ENCODE peak calls at places on chromosome 10, in eight cellular contexts. C is choroid plexus epithelial cell, Q is HCT116, W is fibroblast of villous mesenchyme, M is stomach, A is GM20000, J is CD14-positive monocyte, N is endothelial cell of umbilical vein. L is an unnamed sample.

GRCh38 chr10:112872728-112873127 is 77.3 kb upstream of the TCF7L2 start:
- DNase-seq in J (no peak), N (no peak), W (no peak), Q (peak), M (no peak), A (no peak), C (no peak), L (no peak)

GRCh38 chr10:119677904-119678755 is 26.9 kb downstream of the BAG3 start:
- DNase-seq in C (no peak), M (no peak), N (no peak), A (no peak), J (no peak), Q (no peak), W (peak), L (no peak)

GRCh38 chr10:28754930-28755718 is 77.8 kb downstream of the BAMBI start:
- DNase-seq in M (no peak), C (peak), A (no peak), J (no peak), Q (no peak), W (peak), N (no peak), L (no peak)

GRCh38 chr10:63427013-63427412 is 38.8 kb downstream of the JMJD1C start:
- DNase-seq in A (no peak), N (no peak), Q (no peak), M (no peak), C (no peak), W (no peak), J (no peak), L (no peak)

GRCh38 chr10:7520496-7521485 is 110.0 kb upstream of the SFMBT2 start:
- DNase-seq in A (peak), M (no peak), Q (no peak), J (no peak), N (no peak), C (no peak), W (no peak), L (peak)

GRCh38 chr10:71081912-71082311 is 130.5 kb upstream of the UNC5B start:
- DNase-seq in J (no peak), Q (no peak), W (no peak), A (no peak), N (no peak), C (no peak), M (peak), L (peak)

GRCh38 chr10:114357591-114357990 is 46.7 kb downstream of the AFAP1L2 start:
- DNase-seq in C (no peak), A (no peak), Q (no peak), J (no peak), M (no peak), N (no peak), W (peak), L (no peak)

GRCh38 chr10:72461085-72461484 is 106.4 kb upstream of the DNAJB12 start:
- DNase-seq in M (no peak), A (no peak), C (peak), J (no peak), N (peak), W (no peak), Q (no peak), L (no peak)

GRCh38 chr10:80205478-80206276 is at the start of gene ANXA11:
- DNase-seq in N (peak), C (peak), W (peak), M (peak), Q (peak), J (no peak), A (peak), L (peak)

GRCh38 chr10:11757452-11757819 is 15.3 kb downstream of the ECHDC3 start:
- DNase-seq in W (peak), N (peak), M (peak), J (no peak), A (no peak), Q (no peak), C (peak), L (no peak)

GRCh38 chr10:101030492-101031127 is 319 bp downstream of the PDZD7 start:
- DNase-seq in W (no peak), M (no peak), Q (no peak), A (no peak), C (no peak), J (no peak), N (no peak), L (no peak)
- TF ChIP-seq CTCF in W (no peak), M (no peak), Q (no peak), A (no peak), C (no peak), J (no peak), N (no peak), L (no peak)

DNA sequence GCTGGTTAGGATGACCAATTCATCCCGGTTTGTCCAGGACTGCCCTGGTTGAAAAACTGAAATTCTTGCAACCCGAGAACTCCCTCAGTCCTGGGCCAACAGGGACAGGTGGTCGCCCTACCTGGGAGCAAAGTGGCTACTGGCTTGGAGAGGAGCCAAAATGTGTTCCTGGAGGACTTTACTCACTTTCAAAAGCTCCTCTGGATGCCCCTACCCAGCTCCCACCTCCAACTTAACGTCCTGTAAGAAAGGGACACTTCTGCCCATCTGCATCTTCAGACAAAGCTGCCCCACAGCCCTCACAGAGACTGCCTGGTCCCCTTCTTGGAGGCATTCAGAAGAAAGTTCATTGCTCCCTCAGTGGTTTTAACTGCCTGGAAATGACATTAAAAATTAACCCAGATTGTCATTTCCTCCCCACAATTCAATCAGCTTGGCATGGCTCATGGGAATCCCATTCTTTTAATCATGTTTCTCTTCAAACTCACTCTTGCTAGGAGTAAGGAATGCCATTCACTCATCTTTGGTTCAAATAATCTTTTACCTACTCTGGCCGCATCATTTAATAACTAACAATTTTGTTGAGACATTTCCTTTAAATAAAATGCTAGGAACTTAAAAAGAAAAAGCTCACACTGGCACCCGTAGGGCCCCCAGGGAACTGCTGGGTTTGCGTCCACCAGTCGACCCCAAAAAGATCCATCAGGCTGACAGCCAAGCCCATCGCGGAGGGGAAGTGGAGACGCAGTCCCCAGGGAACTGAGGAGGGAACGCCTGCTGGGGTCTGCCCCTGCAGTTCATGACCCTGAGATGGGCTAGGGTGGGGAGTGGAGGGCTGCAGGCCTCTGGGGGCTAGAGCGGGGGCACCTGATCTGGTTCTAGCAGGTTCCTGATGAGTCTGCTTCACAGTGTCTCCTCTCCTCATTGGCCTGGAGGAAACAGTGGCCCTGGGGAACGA is 24.2 kb upstream of the HSPA12A start:
- DNase-seq in J (no peak), Q (no peak), A (no peak), N (no peak), C (no peak), M (no peak), W (no peak), L (no peak)
- TF ChIP-seq CTCF in J (no peak), Q (peak), A (no peak), N (no peak), C (no peak), M (no peak), W (peak), L (no peak)

DNA sequence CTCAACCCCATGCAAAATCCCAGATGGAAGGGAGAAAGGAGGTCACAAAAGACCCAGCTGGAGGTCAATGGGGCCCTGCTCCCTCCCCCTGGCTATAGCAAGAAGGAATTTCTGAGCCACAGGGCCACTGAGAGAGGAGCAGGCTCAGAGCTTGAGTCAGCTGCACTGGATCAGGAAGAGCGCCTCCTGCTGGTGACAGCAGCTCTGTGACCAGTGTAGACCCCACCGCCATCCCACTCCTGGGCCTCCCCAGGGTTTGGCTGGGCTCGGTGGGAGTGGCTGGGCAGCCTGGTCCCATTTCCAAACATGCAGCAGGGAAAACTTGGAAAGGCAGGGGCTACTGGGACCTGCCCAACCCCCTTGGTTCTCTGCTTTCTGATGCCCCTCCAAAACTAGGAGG is 31.5 kb upstream of the PRLHR start:
- DNase-seq in M (no peak), N (no peak), W (no peak), J (no peak), C (no peak), A (no peak), Q (no peak), L (no peak)
- TF ChIP-seq CTCF in M (no peak), N (no peak), W (peak), J (peak), C (peak), A (peak), Q (peak), L (no peak)

GRCh38 chr10:102713483-102713813 is 749 bp downstream of the ARL3 start:
- DNase-seq in J (peak), A (no peak), C (no peak), Q (no peak), W (no peak), M (no peak), N (no peak), L (no peak)
- TF ChIP-seq CTCF in J (no peak), A (no peak), C (peak), Q (no peak), W (no peak), M (no peak), N (no peak), L (no peak)

DNA sequence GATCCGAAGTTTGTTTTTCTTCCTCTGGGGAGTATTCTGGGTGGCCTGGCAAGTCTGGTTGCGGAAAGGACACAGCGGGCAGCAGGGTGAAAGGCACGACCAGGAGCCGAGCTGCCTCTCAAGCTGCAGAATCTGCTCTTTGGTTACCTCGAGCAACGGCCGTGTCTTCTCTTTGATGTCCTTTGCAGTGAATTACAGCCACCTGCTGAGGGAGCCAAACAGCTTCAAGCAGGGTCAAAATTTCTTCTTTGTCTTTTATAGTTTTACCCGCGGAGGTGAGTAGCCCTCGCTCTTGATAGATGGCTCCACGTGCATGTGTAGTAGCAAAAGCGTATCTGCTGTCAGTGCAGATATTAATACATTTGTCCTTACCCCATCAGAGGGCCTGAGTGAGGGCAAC is 177.3 kb upstream of the MBL2 start:
- DNase-seq in J (no peak), Q (no peak), M (no peak), C (peak), W (no peak), N (no peak), A (no peak), L (no peak)
- TF ChIP-seq CTCF in J (no peak), Q (no peak), M (no peak), C (peak), W (no peak), N (no peak), A (no peak), L (no peak)

DNA sequence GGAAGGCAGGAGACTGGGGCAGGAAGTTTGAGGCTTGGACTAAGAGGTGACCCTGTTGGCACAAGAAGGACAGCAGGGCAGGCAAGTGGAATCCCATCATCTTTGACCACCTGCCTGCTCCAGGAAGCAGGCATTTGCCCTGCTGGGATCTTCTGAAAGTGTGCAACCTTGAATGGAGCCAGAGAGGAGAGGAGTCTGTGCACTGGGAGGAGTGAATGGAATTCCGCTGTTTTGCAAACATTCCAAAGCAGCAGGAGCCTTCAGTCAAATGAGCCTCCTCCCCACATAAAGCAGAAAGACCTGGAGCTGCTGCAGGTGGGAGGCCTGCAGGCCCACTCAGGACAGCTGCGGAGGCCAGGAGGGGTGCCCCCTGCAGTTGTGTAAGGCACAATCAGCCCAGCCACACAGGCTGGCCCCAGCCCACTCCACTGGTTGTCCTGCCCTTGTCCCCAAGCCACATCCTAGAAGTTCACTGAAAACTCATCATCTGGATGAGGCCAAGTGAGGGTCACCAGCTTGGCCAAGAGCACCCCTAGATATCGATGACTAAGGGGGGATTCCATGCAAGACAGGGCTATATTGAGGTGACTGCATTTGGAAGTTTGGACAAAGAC is 249.5 kb downstream of the RPS24 start:
- DNase-seq in J (no peak), Q (no peak), N (no peak), M (no peak), W (no peak), C (peak), A (no peak), L (no peak)
- TF ChIP-seq CTCF in J (no peak), Q (no peak), N (no peak), M (no peak), W (no peak), C (no peak), A (no peak), L (no peak)

GRCh38 chr10:95221124-95221523 is 27.1 kb downstream of the ACSM6 start:
- DNase-seq in J (no peak), W (no peak), M (no peak), A (no peak), Q (no peak), C (peak), N (no peak), L (no peak)
- TF ChIP-seq CTCF in J (no peak), W (no peak), M (no peak), A (no peak), Q (no peak), C (no peak), N (no peak), L (no peak)